ENCODE peak calls at places on chromosomes 5 and 9, in ten cellular contexts. N is effector memory CD4-positive, alpha-beta T cell; F is RPMI8226; Q is stimulated activated CD8-positive, alpha-beta memory T cell treated with anti-CD3 and anti-CD28 coated beads, Interleukin-7, amount 100 ng/mL, for 4 hours; W is T-helper 9 cell; X is pancreas; D is Right ventricle myocardium superior; G is activated CD4-positive, CD25-positive, alpha-beta regulatory T cell treated with anti-CD3 and anti-CD28 coated beads, Interleukin-2, amount 50 U/mL, for 72 hours; J is ELR; H is adrenal gland. V is an unnamed sample.

GRCh38 chr5:130116431-130116830 is 212.2 kb downstream of the CHSY3 start:
- DNase-seq in W (no peak), D (no peak), N (no peak), J (no peak), Q (no peak), F (no peak), X (no peak), G (no peak), H (peak; percentile 4), V (no peak)

GRCh38 chr5:119418782-119419101 is 33.6 kb upstream of the HSD17B4 start:
- DNase-seq in W (no peak), D (no peak), H (no peak), F (no peak), N (no peak), J (no peak), Q (no peak), G (no peak), X (no peak), V (no peak)

GRCh38 chr5:112367400-112367799 is 51.7 kb downstream of the EPB41L4A start:
- DNase-seq in W (no peak), J (no peak), Q (no peak), G (no peak), N (no peak), H (peak; percentile 14), F (no peak), D (no peak), X (no peak), V (no peak)

GRCh38 chr5:141814064-141814982 is 63.9 kb downstream of the PCDH1 start:
- DNase-seq in N (peak; percentile 7), D (peak; percentile 64), Q (no peak), H (peak; percentile 55), J (peak; percentile 57), F (peak; percentile 57), X (no peak), G (peak; percentile 61), W (peak; percentile 28), V (no peak)

GRCh38 chr5:173868096-173868879 is 19.9 kb upstream of the CPEB4 start:
- DNase-seq in W (no peak), D (no peak), Q (no peak), G (no peak), H (no peak), F (no peak), J (peak; percentile 68), N (no peak), X (no peak), V (no peak)

GRCh38 chr5:98296426-98296825 is 477.0 kb upstream of the RGMB start:
- DNase-seq in N (no peak), G (no peak), F (no peak), W (no peak), H (no peak), D (no peak), X (no peak), Q (no peak), J (peak; percentile 54), V (no peak)

GRCh38 chr9:128911529-128912035 is 9.2 kb upstream of the PHYHD1 start:
- DNase-seq in F (no peak), Q (no peak), J (peak; percentile 91), W (no peak), H (peak; percentile 44), G (no peak), X (no peak), N (no peak), D (peak; percentile 82), V (no peak)

GRCh38 chr9:116358251-116358650 is 204.7 kb downstream of the PAPPA start:
- DNase-seq in G (no peak), X (no peak), D (no peak), F (no peak), W (no peak), J (no peak), N (no peak), Q (no peak), H (no peak), V (no peak)

GRCh38 chr9:4581031-4581760 is 80.9 kb upstream of the PLPP6 start:
- DNase-seq in N (no peak), F (no peak), H (peak; percentile 10), Q (no peak), G (no peak), X (no peak), D (no peak), W (no peak), J (no peak), V (no peak)

GRCh38 chr5:16152601-16153568 is 26.7 kb downstream of the MARCHF11 start:
- DNase-seq in D (no peak), F (no peak), G (no peak), X (no peak), Q (no peak), J (no peak), N (no peak), W (no peak), H (no peak), V (no peak)

GRCh38 chr5:34574976-34575467 is 81.1 kb upstream of the RAI14 start:
- DNase-seq in N (no peak), J (no peak), F (no peak), H (no peak), W (no peak), X (no peak), D (no peak), G (no peak), Q (no peak), V (no peak)

GRCh38 chr5:472076-472655 is 29.2 kb downstream of the EXOC3 start:
- DNase-seq in Q (no peak), H (peak; percentile 13), N (no peak), W (no peak), G (peak; percentile 52), F (no peak), X (peak; percentile 39), J (peak; percentile 32), D (peak; percentile 59), V (no peak)

GRCh38 chr5:72106922-72107873 is at the start of gene MAP1B:
- DNase-seq in F (no peak), J (peak; percentile 83), N (no peak), H (peak; percentile 29), G (no peak), X (peak; percentile 16), D (peak; percentile 77), Q (no peak), W (no peak), V (no peak)

GRCh38 chr9:134789168-134789567 is 91.4 kb upstream of the FCN2 start:
- DNase-seq in H (no peak), F (peak; percentile 76), X (no peak), D (peak; percentile 81), Q (no peak), G (no peak), N (no peak), J (no peak), W (no peak), V (no peak)

GRCh38 chr5:131416729-131417128 is 152.9 kb downstream of the CDC42SE2 start:
- DNase-seq in Q (no peak), H (no peak), J (no peak), X (no peak), D (no peak), W (no peak), N (no peak), G (no peak), F (no peak), V (no peak)

GRCh38 chr5:148416921-148417320 is 33.2 kb downstream of the FBXO38 start:
- DNase-seq in D (no peak), J (peak; percentile 67), F (no peak), X (no peak), W (no peak), H (peak; percentile 29), N (no peak), G (no peak), Q (no peak), V (no peak)

GRCh38 chr9:112881366-112881765 is 9.3 kb downstream of the SLC46A2 start:
- DNase-seq in Q (no peak), G (no peak), J (peak; percentile 95), H (no peak), W (no peak), F (no peak), X (no peak), D (no peak), N (no peak), V (no peak)

GRCh38 chr5:172479034-172479783 is 24.9 kb upstream of the SH3PXD2B start:
- DNase-seq in F (peak; percentile 89), Q (peak; percentile 19), G (peak; percentile 39), J (peak; percentile 91), N (peak; percentile 28), X (peak; percentile 81), D (peak; percentile 91), W (peak; percentile 18), H (peak; percentile 93), V (no peak)

GRCh38 chr9:134670042-134670525 is 28.5 kb downstream of the COL5A1 start:
- DNase-seq in G (no peak), F (no peak), J (peak; percentile 94), D (no peak), Q (no peak), N (no peak), X (no peak), H (no peak), W (no peak), V (no peak)

GRCh38 chr5:31854625-31855526 is 215.9 kb downstream of the PDZD2 start:
- DNase-seq in Q (no peak), X (peak; percentile 16), G (no peak), D (peak; percentile 59), W (no peak), F (no peak), H (peak; percentile 24), N (no peak), J (peak; percentile 46), V (no peak)

GRCh38 chr9:113572076-113572861 is 108.7 kb downstream of the RGS3 start:
- DNase-seq in G (no peak), F (no peak), X (peak; percentile 12), W (no peak), N (no peak), H (peak; percentile 39), Q (no peak), J (no peak), D (peak; percentile 27), V (no peak)

GRCh38 chr5:34053133-34053532 is 10.1 kb upstream of the C1QTNF3 start:
- DNase-seq in X (no peak), Q (no peak), G (no peak), W (no peak), J (peak; percentile 62), N (no peak), D (no peak), F (no peak), H (no peak), V (no peak)

GRCh38 chr9:133384736-133385321 is 8.7 kb downstream of the STKLD1 start:
- DNase-seq in W (no peak), D (no peak), F (no peak), X (no peak), J (no peak), N (no peak), H (no peak), Q (no peak), G (no peak), V (no peak)

GRCh38 chr5:133114166-133114932 is 62.5 kb downstream of the HSPA4 start:
- DNase-seq in N (no peak), W (no peak), G (no peak), Q (no peak), F (no peak), X (no peak), D (no peak), J (no peak), H (no peak), V (no peak)

GRCh38 chr5:50709471-50709870 is 43.0 kb downstream of the PARP8 start:
- DNase-seq in H (no peak), G (no peak), D (no peak), Q (no peak), N (no peak), W (no peak), F (no peak), J (peak; percentile 46), X (no peak), V (no peak)

GRCh38 chr9:124797343-124798103 is 20.6 kb downstream of the OLFML2A start:
- DNase-seq in Q (no peak), J (peak; percentile 15), X (peak; percentile 65), H (no peak), N (no peak), W (no peak), F (no peak), G (no peak), D (no peak), V (no peak)

GRCh38 chr5:1546556-1546955 is 22.8 kb upstream of the LPCAT1 start:
- DNase-seq in J (no peak), F (no peak), X (no peak), N (no peak), Q (no peak), D (no peak), G (no peak), W (no peak), H (no peak), V (no peak)

GRCh38 chr5:81971086-81971693 is 633 bp upstream of the ATG10 start:
- DNase-seq in J (peak; percentile 45), X (no peak), G (no peak), W (no peak), F (peak; percentile 28), D (no peak), Q (no peak), H (peak; percentile 11), N (no peak), V (no peak)

V was measured in cortex of kidney.